ENCODE peak calls at places on chromosomes 11 and 22, in eight cellular contexts. W, R, L, A, M, C, Q and X are unnamed samples.

GRCh38 chr11:36478700-36479329 is 31.3 kb downstream of the TRAF6 start:
- DNase-seq in W (peak), R (peak), L (peak), A (no peak), M (peak), C (no peak), Q (no peak), X (no peak)

GRCh38 chr11:79353706-79354105 is 87.1 kb downstream of the TENM4 start:
- DNase-seq in W (no peak), R (no peak), L (no peak), A (no peak), M (peak), C (no peak), Q (no peak), X (no peak)

GRCh38 chr11:69752890-69753289 is 22.3 kb downstream of the FGF4 start:
- DNase-seq in W (no peak), R (no peak), L (no peak), A (no peak), M (no peak), C (no peak), Q (no peak), X (no peak)

GRCh38 chr22:48218889-48219420 is 1456.5 kb downstream of the TBC1D22A start:
- DNase-seq in W (no peak), R (no peak), L (no peak), A (no peak), M (no peak), C (peak), Q (no peak), X (peak)

GRCh38 chr11:35121326-35121865 is 17.6 kb upstream of the CD44 start:
- DNase-seq in W (no peak), R (no peak), L (no peak), A (no peak), M (no peak), C (no peak), Q (no peak), X (no peak)

GRCh38 chr11:90113541-90113940 is 20.9 kb upstream of the NAALAD2 start:
- DNase-seq in W (no peak), R (no peak), L (peak), A (no peak), M (no peak), C (no peak), Q (no peak), X (no peak)

GRCh38 chr11:6298605-6299004 is 21.7 kb downstream of the CAVIN3 start:
- DNase-seq in W (no peak), R (peak), L (peak), A (no peak), M (no peak), C (no peak), Q (peak), X (no peak)

GRCh38 chr22:28063656-28064055 is 144.6 kb upstream of the PITPNB start:
- DNase-seq in W (no peak), R (no peak), L (no peak), A (no peak), M (no peak), C (no peak), Q (no peak), X (no peak)

GRCh38 chr11:47489395-47489755 is 40.4 kb upstream of the RAPSN start:
- DNase-seq in W (no peak), R (no peak), L (no peak), A (no peak), M (peak), C (no peak), Q (no peak), X (no peak)

GRCh38 chr11:20162824-20163777 is 2.8 kb upstream of the DBX1 start:
- DNase-seq in W (no peak), R (peak), L (no peak), A (no peak), M (peak), C (no peak), Q (no peak), X (no peak)

GRCh38 chr11:34997872-34998548 is 81.6 kb downstream of the PDHX start:
- DNase-seq in W (no peak), R (no peak), L (peak), A (no peak), M (peak), C (no peak), Q (no peak), X (no peak)

GRCh38 chr11:59157433-59157832 is 14.5 kb upstream of the DTX4 start:
- DNase-seq in W (no peak), R (no peak), L (no peak), A (no peak), M (no peak), C (no peak), Q (no peak), X (no peak)

GRCh38 chr11:9351956-9352355 is 32.5 kb upstream of the IPO7 start:
- DNase-seq in W (no peak), R (no peak), L (no peak), A (no peak), M (peak), C (no peak), Q (no peak), X (no peak)

GRCh38 chr22:35138521-35138920 is 72.6 kb downstream of the ISX start:
- DNase-seq in W (no peak), R (no peak), L (no peak), A (no peak), M (no peak), C (no peak), Q (no peak), X (no peak)

GRCh38 chr11:96139692-96140091 is 203.3 kb downstream of the MAML2 start:
- DNase-seq in W (no peak), R (no peak), L (no peak), A (no peak), M (no peak), C (no peak), Q (no peak), X (no peak)

GRCh38 chr11:19209617-19210016 is 7.8 kb upstream of the CSRP3 start:
- DNase-seq in W (no peak), R (no peak), L (no peak), A (no peak), M (no peak), C (no peak), Q (no peak), X (no peak)

GRCh38 chr22:35397095-35397904 is 2.6 kb upstream of the MCM5 start:
- DNase-seq in W (no peak), R (no peak), L (no peak), A (no peak), M (peak), C (no peak), Q (no peak), X (no peak)

GRCh38 chr11:111573821-111574249 is 28.4 kb upstream of the SIK2 start:
- DNase-seq in W (no peak), R (no peak), L (no peak), A (no peak), M (no peak), C (no peak), Q (no peak), X (no peak)

GRCh38 chr11:359181-359714 is 10.1 kb upstream of the B4GALNT4 start:
- DNase-seq in W (no peak), R (no peak), L (peak), A (no peak), M (no peak), C (no peak), Q (no peak), X (no peak)

GRCh38 chr11:16985297-16985696 is 28.9 kb downstream of the PLEKHA7 start:
- DNase-seq in W (no peak), R (no peak), L (no peak), A (no peak), M (no peak), C (no peak), Q (no peak), X (no peak)

GRCh38 chr11:108886608-108887007 is 221.7 kb downstream of the DDX10 start:
- DNase-seq in W (no peak), R (no peak), L (no peak), A (no peak), M (peak), C (no peak), Q (no peak), X (no peak)

GRCh38 chr11:88206746-88207145 is 31.5 kb upstream of the RAB38 start:
- DNase-seq in W (no peak), R (no peak), L (no peak), A (no peak), M (no peak), C (no peak), Q (no peak), X (no peak)

GRCh38 chr11:110984147-110984546 is 261.4 kb upstream of the POU2AF2 start:
- DNase-seq in W (no peak), R (no peak), L (peak), A (no peak), M (peak), C (no peak), Q (no peak), X (no peak)

GRCh38 chr22:37175414-37176144 is 12.5 kb downstream of the C1QTNF6 start:
- DNase-seq in W (peak), R (no peak), L (peak), A (peak), M (no peak), C (peak), Q (peak), X (no peak)

GRCh38 chr11:109041876-109042275 is 377.0 kb downstream of the DDX10 start:
- DNase-seq in W (no peak), R (no peak), L (no peak), A (no peak), M (peak), C (no peak), Q (no peak), X (no peak)

GRCh38 chr11:112225753-112226061 is 521 bp upstream of the PTS start:
- DNase-seq in W (peak), R (no peak), L (no peak), A (no peak), M (peak), C (no peak), Q (peak), X (no peak)

GRCh38 chr11:128482512-128483191 is 104.7 kb downstream of the ETS1 start:
- DNase-seq in W (no peak), R (no peak), L (peak), A (no peak), M (peak), C (no peak), Q (peak), X (no peak)

DNA sequence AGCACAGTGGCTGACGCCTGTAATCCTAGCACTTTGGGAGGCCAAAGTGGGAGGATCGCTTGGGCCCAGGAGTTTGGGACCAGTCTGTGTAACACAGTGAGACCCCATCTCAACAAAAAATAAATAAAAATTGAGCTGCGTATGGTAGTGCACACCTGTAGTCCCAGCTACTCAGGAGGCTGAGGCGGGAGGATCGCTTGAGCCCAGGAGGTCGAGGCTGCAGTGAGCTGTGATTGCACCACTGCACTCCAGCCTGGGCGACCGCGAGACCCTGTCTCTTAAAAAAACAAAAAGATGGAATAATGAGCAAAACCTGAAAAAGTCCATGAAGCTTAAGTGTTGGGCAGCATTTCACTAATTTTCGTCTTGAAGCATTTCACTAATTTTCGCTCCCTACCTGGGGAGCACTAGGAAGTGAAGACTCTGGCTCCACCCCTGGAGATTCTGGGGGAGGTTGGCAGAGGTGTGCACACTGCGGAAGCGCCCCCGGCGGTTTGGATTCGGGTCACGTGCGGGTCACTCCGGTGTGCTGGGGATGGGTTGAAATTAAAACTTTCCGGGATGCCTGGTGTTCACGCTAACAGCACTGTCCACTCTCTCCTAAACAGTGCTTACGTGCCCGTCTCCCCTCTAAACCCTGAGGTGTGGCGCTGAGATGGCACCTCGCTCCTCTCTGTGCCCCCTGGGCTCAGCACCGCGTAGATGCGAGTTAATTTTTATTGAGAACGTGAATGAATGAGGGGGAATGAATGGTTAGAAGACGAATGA is 905 bp upstream of the NAA40 start:
- DNase-seq in W (no peak), R (peak), L (peak), A (no peak), M (no peak), C (no peak), Q (no peak), X (no peak)
- TF ChIP-seq CTCF in W (no peak), R (no peak), L (no peak), A (no peak), M (no peak), C (no peak), Q (no peak), X (no peak)

GRCh38 chr11:100445231-100445735 is 241.8 kb upstream of the ARHGAP42 start:
- DNase-seq in W (no peak), R (no peak), L (peak), A (no peak), M (no peak), C (no peak), Q (no peak), X (no peak)
- TF ChIP-seq CTCF in W (no peak), R (no peak), L (no peak), A (no peak), M (no peak), C (no peak), Q (no peak), X (no peak)

GRCh38 chr22:30357650-30358215 is 926 bp downstream of the CCDC157 start:
- DNase-seq in W (no peak), R (no peak), L (no peak), A (no peak), M (no peak), C (no peak), Q (no peak), X (no peak)
- TF ChIP-seq CTCF in W (no peak), R (no peak), L (no peak), A (no peak), M (no peak), C (no peak), Q (no peak), X (no peak)

GRCh38 chr11:67441731-67442401 is 1.4 kb downstream of the CORO1B start:
- DNase-seq in W (no peak), R (no peak), L (no peak), A (no peak), M (no peak), C (no peak), Q (no peak), X (no peak)

GRCh38 chr11:67441082-67441683 is 2.1 kb downstream of the CORO1B start:
- DNase-seq in W (no peak), R (no peak), L (no peak), A (no peak), M (no peak), C (no peak), Q (no peak), X (no peak)

GRCh38 chr11:67440229-67441081 is 2.8 kb downstream of the CORO1B start:
- DNase-seq in W (no peak), R (no peak), L (no peak), A (no peak), M (no peak), C (no peak), Q (no peak), X (no peak)

GRCh38 chr11:67438121-67438902 is 830 bp upstream of the PTPRCAP start:
- DNase-seq in W (no peak), R (no peak), L (no peak), A (no peak), M (no peak), C (peak), Q (peak), X (no peak)

GRCh38 chr11:67439321-67440228 is 2.1 kb upstream of the PTPRCAP start:
- DNase-seq in W (peak), R (peak), L (peak), A (no peak), M (no peak), C (no peak), Q (peak), X (no peak)
- TF ChIP-seq CTCF in W (no peak), R (no peak), L (no peak), A (no peak), M (no peak), C (no peak), Q (no peak), X (peak)

DNA sequence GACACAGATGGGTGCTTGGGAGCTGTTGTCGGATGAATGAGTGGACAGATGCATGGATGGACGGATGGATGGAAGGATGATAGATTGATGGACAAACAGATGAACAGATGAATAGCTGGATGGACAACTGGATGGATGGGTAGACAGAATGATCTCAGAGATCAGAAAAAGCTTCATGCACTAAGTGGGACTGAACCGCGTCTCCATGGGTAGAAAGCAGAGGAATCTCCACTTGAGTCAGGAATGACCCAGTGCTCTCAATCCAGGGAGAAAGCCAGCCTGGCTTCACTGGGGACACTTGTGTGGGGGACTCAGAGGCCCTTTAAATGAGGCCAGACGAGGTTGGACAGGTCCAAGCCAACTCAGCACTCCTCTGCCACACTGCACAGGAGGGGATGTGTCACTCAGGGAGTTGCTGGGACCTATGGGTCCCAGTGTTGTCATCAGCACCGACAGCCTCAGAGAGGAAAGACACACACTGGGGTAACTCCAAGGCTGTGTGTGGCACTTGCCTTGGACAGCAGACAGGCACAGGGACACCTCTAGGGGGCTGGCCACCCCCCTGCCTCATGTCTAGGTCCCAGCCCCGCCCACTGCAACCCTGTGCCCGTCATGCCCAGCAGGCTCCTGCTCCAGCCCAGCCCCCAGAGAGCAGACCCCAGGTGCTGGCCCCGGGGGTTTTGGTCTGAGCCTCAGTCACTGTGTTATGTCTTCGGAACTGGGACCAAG is 5.6 kb downstream of the IGLL5 start:
- DNase-seq in W (no peak), R (no peak), L (no peak), A (no peak), M (no peak), C (peak), Q (no peak), X (no peak)
- TF ChIP-seq CTCF in W (no peak), R (no peak), L (no peak), A (no peak), M (no peak), C (no peak), Q (no peak), X (no peak)

GRCh38 chr11:120432056-120433018 is 79.2 kb upstream of the GRIK4 start:
- DNase-seq in W (peak), R (peak), L (peak), A (no peak), M (peak), C (no peak), Q (no peak), X (no peak)

GRCh38 chr11:120431633-120432032 is 79.9 kb upstream of the GRIK4 start:
- DNase-seq in W (no peak), R (no peak), L (peak), A (no peak), M (peak), C (no peak), Q (no peak), X (no peak)
- TF ChIP-seq CTCF in W (peak), R (no peak), L (peak), A (no peak), M (peak), C (no peak), Q (peak), X (peak)

GRCh38 chr22:39306456-39307361 is 12.7 kb downstream of the RPL3 start:
- DNase-seq in W (no peak), R (peak), L (peak), A (peak), M (no peak), C (no peak), Q (no peak), X (no peak)
- TF ChIP-seq CTCF in W (no peak), R (peak), L (peak), A (peak), M (peak), C (no peak), Q (peak), X (peak)

GRCh38 chr22:19766506-19767426 is 6.2 kb downstream of the TBX1 start:
- DNase-seq in W (no peak), R (peak), L (no peak), A (peak), M (no peak), C (no peak), Q (peak), X (no peak)
- TF ChIP-seq CTCF in W (no peak), R (peak), L (no peak), A (peak), M (peak), C (no peak), Q (no peak), X (no peak)

DNA sequence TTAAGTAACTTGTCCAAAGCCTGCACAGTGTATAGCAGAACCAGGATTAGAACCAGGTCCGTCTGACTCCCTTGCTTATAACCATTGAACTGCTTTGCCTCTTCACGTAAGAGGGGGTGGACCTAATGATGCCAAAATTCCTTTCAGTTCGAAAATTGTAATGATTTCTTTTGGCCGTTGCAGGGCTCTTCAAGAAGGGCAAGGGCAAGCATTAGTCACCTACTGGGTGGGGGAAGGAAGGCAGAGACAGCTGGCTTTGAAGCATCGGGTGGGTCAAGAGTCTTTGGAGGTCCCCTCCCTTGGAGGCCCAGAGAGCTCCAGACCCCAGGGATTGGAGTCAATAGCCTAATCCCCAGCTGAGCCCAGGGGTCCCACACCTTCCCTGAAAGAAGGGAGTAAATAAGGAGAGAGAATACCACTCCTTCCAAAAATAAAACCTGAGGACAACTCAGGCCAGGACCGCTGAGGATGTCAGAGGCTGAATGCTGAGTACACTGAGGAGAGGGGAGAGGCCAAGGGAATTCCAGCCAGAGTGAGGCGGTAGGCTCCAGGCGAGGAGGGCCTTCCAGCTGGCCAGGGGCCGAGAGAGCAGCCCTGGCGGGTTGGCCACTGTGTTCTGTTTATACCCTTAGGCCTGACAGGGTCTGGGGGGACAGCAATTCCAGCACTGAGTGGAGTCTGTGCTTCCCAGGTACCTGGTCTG is 14.1 kb downstream of the CREB3L1 start:
- DNase-seq in W (peak), R (no peak), L (no peak), A (peak), M (peak), C (no peak), Q (peak), X (no peak)
- TF ChIP-seq CTCF in W (no peak), R (no peak), L (no peak), A (no peak), M (peak), C (no peak), Q (no peak), X (no peak)